ENCODE peak calls at places on chromosomes 7 and 10, in six cellular contexts. Y, O, Q, H, S and M are unnamed samples. For H3K4me1, the result is how much of the 10 kb centered on the place peaks cover.

GRCh38 chr7:74606101-74606908 is 51.2 kb upstream of the GTF2I start:
- DNase-seq in Q (peak), S (no peak), Y (peak), H (no peak), O (no peak), M (peak)

GRCh38 chr7:52410032-52410431 is 625.4 kb upstream of the POM121L12 start:
- DNase-seq in Q (no peak), O (no peak), Y (no peak), H (no peak), S (no peak), M (no peak)

GRCh38 chr10:58513189-58514101 is 773 bp downstream of the BICC1 start:
- DNase-seq in Q (peak), S (no peak), H (peak), Y (no peak), O (no peak), M (peak)

GRCh38 chr7:112129655-112130323 is 76.4 kb downstream of the DOCK4 start:
- DNase-seq in Y (no peak), S (no peak), Q (no peak), H (no peak), O (no peak), M (no peak)

GRCh38 chr10:97203220-97203619 is 17.5 kb upstream of the SLIT1 start:
- DNase-seq in Y (no peak), H (no peak), Q (no peak), O (no peak), S (no peak), M (no peak)

GRCh38 chr7:69399038-69399800 is 199.1 kb upstream of the AUTS2 start:
- DNase-seq in S (peak), O (no peak), Q (no peak), H (no peak), Y (no peak), M (peak)

GRCh38 chr7:156802214-156802613 is 90.8 kb downstream of the LMBR1 start:
- DNase-seq in Q (no peak), Y (no peak), O (no peak), S (no peak), H (no peak), M (no peak)

GRCh38 chr7:155208681-155209477 is 88.8 kb upstream of the INSIG1 start:
- DNase-seq in O (no peak), S (no peak), Q (no peak), H (no peak), Y (no peak), M (peak)

GRCh38 chr10:114825513-114826253 is 4.1 kb downstream of the FHIP2A start:
- DNase-seq in Q (no peak), S (no peak), O (no peak), H (no peak), Y (no peak), M (no peak)

GRCh38 chr10:66167816-66168215 is 758.0 kb upstream of the LRRTM3 start:
- DNase-seq in Q (no peak), O (no peak), Y (no peak), S (no peak), H (no peak), M (no peak)

GRCh38 chr10:125836746-125837145 is 13.4 kb downstream of the BCCIP start:
- DNase-seq in H (no peak), Q (no peak), S (no peak), O (no peak), Y (no peak), M (no peak)

GRCh38 chr10:132811891-132812481 is 26.0 kb upstream of the NKX6-2 start:
- DNase-seq in H (no peak), Q (no peak), Y (no peak), S (no peak), O (no peak), M (no peak)

GRCh38 chr10:18615618-18616017 is 35.8 kb downstream of the NSUN6 start:
- DNase-seq in S (no peak), H (no peak), O (no peak), Q (no peak), Y (no peak), M (no peak)

GRCh38 chr7:159015081-159015893 is 129.4 kb downstream of the VIPR2 start:
- DNase-seq in S (no peak), Y (no peak), O (no peak), H (no peak), Q (peak), M (no peak)

GRCh38 chr10:97032624-97033023 is 153.1 kb downstream of the SLIT1 start:
- DNase-seq in Q (no peak), H (no peak), Y (no peak), S (no peak), O (no peak), M (no peak)

GRCh38 chr10:117353700-117354099 is 21.5 kb downstream of the PDZD8 start:
- DNase-seq in S (no peak), Q (no peak), Y (no peak), O (no peak), H (no peak), M (no peak)

GRCh38 chr10:125551247-125551646 is 131.7 kb downstream of the TEX36 start:
- DNase-seq in Q (no peak), H (peak), S (no peak), O (no peak), Y (no peak), M (no peak)

GRCh38 chr7:44264221-44264956 is 61.0 kb downstream of the CAMK2B start:
- DNase-seq in S (no peak), H (no peak), Q (no peak), O (no peak), Y (no peak), M (no peak)

GRCh38 chr10:94407668-94408067 is 5.3 kb downstream of the TBC1D12 start:
- DNase-seq in H (no peak), O (no peak), Y (no peak), Q (no peak), S (no peak), M (no peak)

GRCh38 chr10:995559-995926 is 7.3 kb downstream of the GTPBP4 start:
- DNase-seq in O (no peak), Q (no peak), S (no peak), H (no peak), Y (no peak), M (no peak)

GRCh38 chr10:75335191-75335590 is 66.4 kb downstream of the ZNF503 start:
- DNase-seq in Y (no peak), H (no peak), O (no peak), S (no peak), Q (no peak), M (no peak)

GRCh38 chr7:158811461-158811860 is 17.8 kb downstream of the ESYT2 start:
- DNase-seq in Q (no peak), S (no peak), O (no peak), Y (no peak), H (no peak), M (no peak)

GRCh38 chr7:26398436-26399308 is 107.0 kb downstream of the SNX10 start:
- DNase-seq in Q (peak), Y (peak), H (no peak), S (no peak), O (no peak), M (peak)

GRCh38 chr7:107742678-107743566 is 1.0 kb upstream of the CBLL1 start:
- DNase-seq in O (peak), Q (peak), S (peak), Y (no peak), H (no peak), M (no peak)

GRCh38 chr7:132491546-132491945 is 84.7 kb downstream of the PLXNA4 start:
- DNase-seq in H (no peak), Y (no peak), O (no peak), S (no peak), Q (no peak), M (no peak)

GRCh38 chr7:41491752-41492405 is 211.0 kb downstream of the INHBA start:
- DNase-seq in H (no peak), O (no peak), S (no peak), Y (no peak), Q (peak), M (no peak)

GRCh38 chr7:138935438-138936079 is 45.6 kb downstream of the KIAA1549 start:
- DNase-seq in Q (peak), S (no peak), H (no peak), O (peak), Y (no peak), M (peak)

GRCh38 chr7:41163991-41164390 is 538.9 kb downstream of the INHBA start:
- DNase-seq in S (no peak), O (no peak), H (no peak), Q (no peak), Y (no peak), M (no peak)

GRCh38 chr7:30843741-30844482 is 67.7 kb upstream of the AQP1 start:
- DNase-seq in Q (no peak), O (no peak), S (no peak), Y (no peak), H (no peak), M (no peak)

GRCh38 chr10:21927601-21928000 is 75.9 kb downstream of the DNAJC1 start:
- DNase-seq in O (no peak), Y (no peak), S (no peak), Q (peak), H (no peak), M (peak)

GRCh38 chr7:64997927-64998391 is 7.1 kb upstream of the ZNF117 start:
- DNase-seq in Y (no peak), H (no peak), S (no peak), O (no peak), Q (peak), M (no peak)

GRCh38 chr10:101562231-101562630 is 25.8 kb downstream of the POLL start:
- DNase-seq in Y (no peak), O (no peak), S (no peak), H (no peak), Q (no peak), M (no peak)

GRCh38 chr10:1448252-1448901 is 288.9 kb downstream of the ADARB2 start:
- DNase-seq in Q (no peak), Y (no peak), H (peak), S (no peak), O (no peak), M (no peak)

GRCh38 chr7:128150223-128150622 is 90.9 kb upstream of the LEP start:
- DNase-seq in Q (no peak), S (no peak), O (no peak), H (peak), Y (no peak), M (no peak)

GRCh38 chr10:78185693-78186055 is 152.0 kb downstream of the RPS24 start:
- DNase-seq in Q (no peak), S (no peak), Y (no peak), H (no peak), O (no peak), M (no peak)

GRCh38 chr10:51876528-51876927 is 177.1 kb upstream of the CSTF2T start:
- DNase-seq in H (no peak), S (no peak), Y (peak), Q (no peak), O (no peak), M (no peak)

GRCh38 chr10:132487241-132488135 is 50.1 kb upstream of the INPP5A start:
- DNase-seq in Q (no peak), S (no peak), O (no peak), H (no peak), Y (no peak), M (no peak)

GRCh38 chr7:27606270-27607209 is 56.1 kb downstream of the HIBADH start:
- DNase-seq in H (no peak), Y (no peak), Q (peak), O (peak), S (no peak), M (no peak)

DNA sequence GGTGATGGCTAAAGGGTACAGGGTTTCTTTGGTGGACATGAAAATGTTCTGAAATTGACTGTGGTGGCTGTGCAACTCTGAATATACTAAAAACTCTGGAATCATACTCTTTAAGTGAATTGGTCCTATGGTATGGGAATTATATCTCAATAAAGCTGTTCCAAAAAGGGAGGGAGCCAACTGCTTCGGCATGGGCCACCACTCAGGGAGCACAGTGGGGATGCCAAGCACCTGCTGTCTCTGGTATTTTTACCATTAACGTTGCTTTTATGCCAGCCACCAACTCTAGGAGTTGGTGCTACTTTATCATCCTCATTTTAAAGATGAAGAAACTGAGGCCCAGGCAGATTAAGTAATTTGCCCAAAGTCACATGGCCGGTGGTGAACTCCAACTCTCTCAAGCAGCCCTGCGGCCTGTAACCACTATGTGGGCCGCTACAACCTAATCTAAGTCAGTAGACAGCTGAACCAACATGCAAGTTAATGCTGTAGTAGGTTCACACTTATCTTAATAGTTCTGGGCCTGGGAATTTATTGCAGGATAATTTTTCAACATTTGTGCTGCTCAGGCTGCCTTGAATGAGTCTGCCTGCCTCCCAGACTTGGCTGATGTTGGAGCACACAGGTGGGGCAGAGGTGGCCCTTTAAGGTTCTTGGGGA is 20.8 kb downstream of the SH3PXD2A start:
- DNase-seq in Y (no peak), H (no peak), O (no peak), S (no peak), Q (no peak), M (no peak)
- H3K4me3 ChIP-seq in Y (no peak), H (no peak), O (no peak), S (no peak), Q (no peak), M (no peak)

GRCh38 chr10:110859206-110859946 is 12.4 kb upstream of the PDCD4 start:
- DNase-seq in Q (no peak), S (no peak), Y (no peak), H (no peak), O (no peak), M (no peak)

GRCh38 chr10:110859947-110860376 is 11.8 kb upstream of the PDCD4 start:
- DNase-seq in O (no peak), S (no peak), Y (peak), Q (no peak), H (no peak), M (peak)

GRCh38 chr10:110858297-110858934 is 13.3 kb upstream of the PDCD4 start:
- DNase-seq in Y (peak), O (no peak), Q (no peak), S (no peak), H (no peak), M (no peak)

GRCh38 chr10:110860576-110861241 is 11.0 kb upstream of the PDCD4 start:
- DNase-seq in S (no peak), H (no peak), Y (peak), Q (no peak), O (no peak), M (no peak)

GRCh38 chr10:110857265-110858158 is 14.2 kb upstream of the PDCD4 start:
- DNase-seq in S (no peak), Q (no peak), H (no peak), O (no peak), Y (peak), M (no peak)
- H3K4me1 ChIP-seq in S (under half), Q (under half), H (under half), O (under half), Y (half or more), M (under half)

DNA sequence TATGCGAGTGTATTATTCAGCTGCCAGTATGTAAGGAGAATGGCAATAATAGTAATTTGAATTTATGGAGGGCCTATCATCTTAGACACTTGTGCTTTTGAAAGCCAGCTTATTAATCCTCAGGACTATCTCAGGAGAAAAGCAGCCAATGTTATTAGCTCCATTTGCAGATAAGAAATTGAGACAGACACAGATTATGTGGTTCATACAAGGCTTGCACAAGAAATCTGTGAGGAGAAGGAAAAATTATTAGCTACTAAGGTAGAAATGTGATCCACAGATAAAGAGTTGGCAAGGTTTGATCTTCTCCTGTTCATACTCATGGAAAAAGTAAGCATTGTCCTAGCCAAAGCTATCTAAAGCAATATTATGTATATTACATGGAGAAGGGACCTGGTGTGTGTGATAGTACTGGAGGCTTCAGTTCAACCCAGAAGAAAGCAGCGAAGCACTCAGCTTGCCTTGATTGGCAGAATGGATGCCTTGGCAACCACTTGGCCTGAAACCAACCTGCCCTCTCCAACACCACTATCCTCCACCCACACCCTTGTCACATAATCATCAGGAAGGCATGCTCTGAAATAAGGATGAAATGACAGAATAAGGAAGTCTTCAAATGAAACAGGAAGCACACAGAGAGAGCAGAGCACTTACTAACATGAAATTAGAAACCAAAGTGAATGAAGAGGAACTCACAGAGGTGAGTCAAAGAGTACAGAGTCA is 18.0 kb downstream of the MACC1 start:
- DNase-seq in O (no peak), Q (peak), S (no peak), H (no peak), Y (peak), M (peak)
- TF ChIP-seq CTCF in O (no peak), Q (no peak), S (no peak), H (no peak), Y (no peak), M (no peak)

GRCh38 chr7:101856488-101857357 is 39.3 kb downstream of the CUX1 start:
- DNase-seq in Q (no peak), S (no peak), Y (peak), O (peak), H (peak), M (no peak)
- H3K4me3 ChIP-seq in Q (no peak), S (no peak), Y (peak), O (peak), H (peak), M (no peak)